ENCODE peak calls at places on chromosomes 2 and 18, in ten cellular contexts. M, L, J, Z, I, R, C, W, V and S are unnamed samples.

GRCh38 chr2:29314816-29315571 is 199.8 kb downstream of the CLIP4 start:
- DNase-seq in R (peak), V (peak), C (no peak), L (peak), J (peak), I (peak), Z (peak), M (no peak), W (peak), S (peak)

GRCh38 chr18:65750421-65751144 is at the start of gene CDH7:
- DNase-seq in J (no peak), M (no peak), Z (peak), R (peak), I (no peak), V (peak), C (no peak), W (no peak), L (peak), S (no peak)

GRCh38 chr2:100813527-100813926 is 6.4 kb upstream of the NPAS2 start:
- DNase-seq in L (no peak), M (no peak), I (no peak), R (no peak), Z (no peak), V (no peak), J (no peak), C (no peak), W (no peak), S (no peak)

GRCh38 chr2:164717000-164717597 is 95.8 kb upstream of the GRB14 start:
- DNase-seq in R (peak), V (no peak), W (no peak), L (no peak), J (peak), C (no peak), M (no peak), Z (no peak), I (no peak), S (no peak)

GRCh38 chr2:65024149-65024829 is 31.9 kb upstream of the CEP68 start:
- DNase-seq in Z (no peak), J (no peak), C (no peak), M (peak), R (no peak), W (no peak), I (no peak), L (no peak), V (no peak), S (no peak)

GRCh38 chr2:23670245-23670592 is 256.7 kb downstream of the ATAD2B start:
- DNase-seq in M (no peak), W (no peak), C (no peak), R (no peak), L (no peak), I (no peak), Z (no peak), J (no peak), V (no peak), S (no peak)

GRCh38 chr2:232235716-232236115 is 142.8 kb upstream of the ALPP start:
- DNase-seq in C (no peak), L (no peak), V (peak), I (no peak), R (no peak), W (no peak), M (no peak), J (no peak), Z (no peak), S (no peak)

GRCh38 chr2:208607694-208608093 is 201.1 kb downstream of the PTH2R start:
- DNase-seq in M (no peak), L (no peak), R (no peak), Z (no peak), J (no peak), C (no peak), I (no peak), V (no peak), W (no peak), S (no peak)

GRCh38 chr18:24153397-24153796 is 14.5 kb downstream of the CABYR start:
- DNase-seq in J (no peak), W (no peak), L (no peak), C (no peak), Z (no peak), M (no peak), R (no peak), V (no peak), I (no peak), S (no peak)

GRCh38 chr2:148926291-148926961 is 51.4 kb downstream of the KIF5C start:
- DNase-seq in J (peak), I (peak), R (peak), M (no peak), W (peak), L (peak), V (no peak), C (peak), Z (peak), S (peak)

GRCh38 chr18:76348267-76349066 is 146.6 kb downstream of the ZNF516 start:
- DNase-seq in W (no peak), I (no peak), M (no peak), R (peak), C (no peak), L (no peak), V (peak), J (no peak), Z (no peak), S (no peak)

GRCh38 chr18:52060612-52061259 is 279.3 kb upstream of the DCC start:
- DNase-seq in M (no peak), V (no peak), Z (no peak), I (no peak), C (no peak), R (no peak), J (no peak), L (peak), W (no peak), S (no peak)

GRCh38 chr18:1018211-1018651 is 113.6 kb downstream of the ADCYAP1 start:
- DNase-seq in C (no peak), L (peak), M (no peak), R (no peak), V (no peak), Z (no peak), I (no peak), J (no peak), W (no peak), S (no peak)

GRCh38 chr2:152405206-152406118 is 70.5 kb downstream of the FMNL2 start:
- DNase-seq in Z (no peak), I (no peak), M (no peak), J (no peak), R (no peak), C (no peak), W (no peak), L (no peak), V (peak), S (no peak)

GRCh38 chr2:3606370-3607124 is 11.6 kb downstream of the COLEC11 start:
- DNase-seq in L (no peak), W (no peak), R (no peak), J (no peak), I (no peak), M (no peak), Z (no peak), C (no peak), V (no peak), S (no peak)

GRCh38 chr2:10712186-10712809 is 9.1 kb upstream of the ATP6V1C2 start:
- DNase-seq in R (no peak), V (no peak), L (no peak), C (no peak), Z (no peak), J (peak), I (no peak), M (no peak), W (no peak), S (no peak)

GRCh38 chr2:24702800-24703199 is 90.4 kb downstream of the PTRHD1 start:
- DNase-seq in L (no peak), I (no peak), M (peak), C (no peak), R (no peak), W (no peak), Z (no peak), J (no peak), V (no peak), S (no peak)

GRCh38 chr2:161625314-161625919 is 1.2 kb downstream of the SLC4A10 start:
- DNase-seq in M (no peak), I (no peak), Z (peak), V (no peak), L (peak), W (no peak), R (peak), J (no peak), C (no peak), S (no peak)